ENCODE peak calls at places on chromosomes 4 and X, in nine cellular contexts. V is SK-N-SH, Q is heart left ventricle, W is PC-3, Y is tibial nerve, T is small intestine, M is Karpas-422, G is transverse colon, I is thoracic aorta. E is an unnamed sample. For H3K4me1, the result is how much of the 10 kb centered on the place peaks cover.

GRCh38 chrX:44967221-44967620 is 94.2 kb downstream of the KDM6A start:
- DNase-seq in V (no peak), Q (no peak), W (peak), Y (no peak), T (no peak), M (no peak), G (no peak), I (no peak), E (no peak)

GRCh38 chr4:5905714-5906113 is 12.8 kb upstream of the CRMP1 start:
- DNase-seq in V (no peak), Q (no peak), W (no peak), Y (no peak), T (no peak), M (no peak), G (no peak), I (no peak), E (no peak)

GRCh38 chr4:37538931-37539330 is 147.2 kb downstream of the RELL1 start:
- DNase-seq in V (no peak), Q (no peak), W (no peak), Y (no peak), T (no peak), M (no peak), G (no peak), I (no peak), E (no peak)

GRCh38 chr4:23835814-23836478 is 53.9 kb downstream of the PPARGC1A start:
- DNase-seq in V (no peak), Q (no peak), W (no peak), Y (no peak), T (peak), M (no peak), G (no peak), I (no peak), E (no peak)

GRCh38 chr4:56183344-56183959 is 203.8 kb downstream of the AASDH start:
- DNase-seq in V (no peak), Q (no peak), W (no peak), Y (no peak), T (no peak), M (peak), G (no peak), I (no peak), E (no peak)

GRCh38 chr4:4457803-4458550 is 71.1 kb downstream of the NSG1 start:
- DNase-seq in V (no peak), Q (no peak), W (no peak), Y (no peak), T (no peak), M (no peak), G (no peak), I (no peak), E (no peak)

GRCh38 chr4:157072002-157072401 is 3.9 kb upstream of the GLRB start:
- DNase-seq in V (no peak), Q (no peak), W (peak), Y (no peak), T (no peak), M (no peak), G (no peak), I (no peak), E (no peak)

GRCh38 chr4:7110546-7110945 is 42.7 kb upstream of the GRPEL1 start:
- DNase-seq in V (peak), Q (no peak), W (no peak), Y (no peak), T (no peak), M (no peak), G (no peak), I (no peak), E (no peak)

GRCh38 chrX:10395179-10395578 is 225.2 kb downstream of the MID1 start:
- DNase-seq in V (no peak), Q (no peak), W (no peak), Y (no peak), T (no peak), M (no peak), G (no peak), I (no peak), E (no peak)

GRCh38 chr4:140595065-140595464 is 26.3 kb upstream of the UCP1 start:
- DNase-seq in V (no peak), Q (no peak), W (peak), Y (no peak), T (peak), M (peak), G (peak), I (no peak), E (no peak)

GRCh38 chr4:8465615-8466611 is 25.3 kb downstream of the TRMT44 start:
- DNase-seq in V (no peak), Q (no peak), W (no peak), Y (no peak), T (no peak), M (no peak), G (no peak), I (no peak), E (no peak)

GRCh38 chrX:1398431-1399340 is 6.8 kb upstream of the SLC25A6 start:
- DNase-seq in V (peak), Q (peak), W (no peak), Y (no peak), T (no peak), M (no peak), G (no peak), I (no peak), E (no peak)

GRCh38 chr4:23333946-23334878 is 555.6 kb downstream of the PPARGC1A start:
- DNase-seq in V (no peak), Q (no peak), W (peak), Y (peak), T (peak), M (peak), G (no peak), I (no peak), E (peak)

GRCh38 chr4:89797117-89797516 is 39.8 kb downstream of the SNCA start:
- DNase-seq in V (no peak), Q (no peak), W (peak), Y (no peak), T (no peak), M (no peak), G (no peak), I (no peak), E (no peak)

GRCh38 chr4:124499266-124499665 is 213.3 kb downstream of the ANKRD50 start:
- DNase-seq in V (no peak), Q (no peak), W (no peak), Y (no peak), T (no peak), M (no peak), G (no peak), I (no peak), E (no peak)

GRCh38 chr4:94642561-94642866 is 115.2 kb upstream of the BMPR1B start:
- DNase-seq in V (no peak), Q (no peak), W (no peak), Y (no peak), T (no peak), M (no peak), G (no peak), I (no peak), E (no peak)

GRCh38 chr4:186536285-186536684 is 19.1 kb downstream of the MTNR1A start:
- DNase-seq in V (no peak), Q (no peak), W (peak), Y (no peak), T (peak), M (no peak), G (no peak), I (no peak), E (no peak)

GRCh38 chr4:88696620-88697019 is 1.0 kb downstream of the NAP1L5 start:
- DNase-seq in V (no peak), Q (no peak), W (no peak), Y (no peak), T (no peak), M (no peak), G (no peak), I (no peak), E (no peak)

GRCh38 chr4:72312032-72312650 is 256.9 kb downstream of the ADAMTS3 start:
- DNase-seq in V (no peak), Q (peak), W (peak), Y (peak), T (peak), M (no peak), G (peak), I (peak), E (no peak)

GRCh38 chr4:23614284-23614892 is 275.5 kb downstream of the PPARGC1A start:
- DNase-seq in V (peak), Q (no peak), W (peak), Y (no peak), T (peak), M (peak), G (no peak), I (no peak), E (no peak)

GRCh38 chr4:39814403-39815185 is 116.7 kb downstream of the UBE2K start:
- DNase-seq in V (peak), Q (no peak), W (no peak), Y (no peak), T (no peak), M (no peak), G (no peak), I (no peak), E (no peak)

GRCh38 chr4:144710526-144710912 is 64.6 kb downstream of the HHIP start:
- DNase-seq in V (no peak), Q (no peak), W (no peak), Y (no peak), T (no peak), M (no peak), G (no peak), I (no peak), E (no peak)

GRCh38 chr4:145234086-145234694 is 53.8 kb upstream of the OTUD4 start:
- DNase-seq in V (peak), Q (no peak), W (peak), Y (peak), T (peak), M (peak), G (peak), I (no peak), E (peak)

GRCh38 chr4:6343950-6344408 is 74.3 kb downstream of the WFS1 start:
- DNase-seq in V (no peak), Q (no peak), W (peak), Y (no peak), T (peak), M (peak), G (no peak), I (no peak), E (no peak)

GRCh38 chr4:151276787-151277557 is at the start of gene PRSS48:
- DNase-seq in V (peak), Q (peak), W (peak), Y (peak), T (peak), M (peak), G (peak), I (no peak), E (peak)

GRCh38 chrX:86066998-86067397 is 19.6 kb upstream of the CHM start:
- DNase-seq in V (peak), Q (no peak), W (peak), Y (no peak), T (no peak), M (peak), G (no peak), I (no peak), E (no peak)

GRCh38 chr4:138188406-138189084 is 53.6 kb downstream of the SLC7A11 start:
- DNase-seq in V (no peak), Q (no peak), W (no peak), Y (no peak), T (no peak), M (no peak), G (no peak), I (no peak), E (no peak)

GRCh38 chr4:142922720-142923119 is 76.6 kb upstream of the INPP4B start:
- DNase-seq in V (no peak), Q (no peak), W (no peak), Y (no peak), T (no peak), M (no peak), G (no peak), I (no peak), E (no peak)

GRCh38 chr4:76856183-76856969 is 41.6 kb downstream of the SOWAHB start:
- DNase-seq in V (no peak), Q (no peak), W (peak), Y (no peak), T (peak), M (no peak), G (peak), I (no peak), E (no peak)

GRCh38 chr4:147526272-147526654 is 45.4 kb downstream of the EDNRA start:
- DNase-seq in V (no peak), Q (peak), W (peak), Y (no peak), T (no peak), M (no peak), G (no peak), I (no peak), E (no peak)

GRCh38 chr4:173041482-173041881 is 127.1 kb upstream of the GALNT7 start:
- DNase-seq in V (no peak), Q (no peak), W (no peak), Y (no peak), T (no peak), M (no peak), G (no peak), I (no peak), E (no peak)

GRCh38 chr4:173037242-173037641 is 131.4 kb upstream of the GALNT7 start:
- DNase-seq in V (no peak), Q (no peak), W (no peak), Y (no peak), T (no peak), M (no peak), G (no peak), I (no peak), E (no peak)

GRCh38 chr4:173040200-173040599 is 128.4 kb upstream of the GALNT7 start:
- DNase-seq in V (no peak), Q (no peak), W (peak), Y (peak), T (peak), M (no peak), G (no peak), I (no peak), E (no peak)

GRCh38 chr4:173038192-173038896 is 130.3 kb upstream of the GALNT7 start:
- DNase-seq in V (no peak), Q (no peak), W (peak), Y (no peak), T (peak), M (no peak), G (no peak), I (no peak), E (no peak)

DNA sequence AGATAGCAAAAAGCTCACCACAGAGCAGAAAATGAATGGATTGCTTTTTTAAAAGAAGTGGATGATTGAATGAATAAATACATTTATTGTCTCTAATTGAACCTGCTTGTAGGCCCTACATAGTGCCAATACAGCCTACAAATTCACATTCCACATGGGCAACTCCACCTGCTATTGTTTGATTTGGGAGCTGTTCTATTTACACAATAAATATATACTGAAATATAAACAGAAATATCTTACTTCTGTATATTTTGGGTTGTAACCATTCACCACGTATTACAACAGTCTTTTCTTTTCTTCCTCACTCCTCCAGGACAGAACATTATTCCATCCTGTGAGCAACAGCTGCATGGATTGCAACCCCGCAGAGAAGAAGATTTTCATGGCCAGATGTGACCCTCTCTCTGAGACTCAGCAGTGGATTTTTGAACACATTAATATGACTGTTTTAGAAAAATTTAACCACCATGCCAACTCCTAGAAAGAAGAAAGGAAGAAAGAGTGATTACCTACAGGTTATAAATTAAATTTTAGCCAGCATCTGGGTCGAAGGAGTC is 128.9 kb upstream of the GALNT7 start:
- DNase-seq in V (no peak), Q (no peak), W (peak), Y (no peak), T (peak), M (no peak), G (no peak), I (no peak), E (no peak)
- H3K27ac ChIP-seq in V (no peak), Q (peak), W (peak), Y (no peak), T (no peak), M (no peak), G (peak), I (no peak), E (no peak)

DNA sequence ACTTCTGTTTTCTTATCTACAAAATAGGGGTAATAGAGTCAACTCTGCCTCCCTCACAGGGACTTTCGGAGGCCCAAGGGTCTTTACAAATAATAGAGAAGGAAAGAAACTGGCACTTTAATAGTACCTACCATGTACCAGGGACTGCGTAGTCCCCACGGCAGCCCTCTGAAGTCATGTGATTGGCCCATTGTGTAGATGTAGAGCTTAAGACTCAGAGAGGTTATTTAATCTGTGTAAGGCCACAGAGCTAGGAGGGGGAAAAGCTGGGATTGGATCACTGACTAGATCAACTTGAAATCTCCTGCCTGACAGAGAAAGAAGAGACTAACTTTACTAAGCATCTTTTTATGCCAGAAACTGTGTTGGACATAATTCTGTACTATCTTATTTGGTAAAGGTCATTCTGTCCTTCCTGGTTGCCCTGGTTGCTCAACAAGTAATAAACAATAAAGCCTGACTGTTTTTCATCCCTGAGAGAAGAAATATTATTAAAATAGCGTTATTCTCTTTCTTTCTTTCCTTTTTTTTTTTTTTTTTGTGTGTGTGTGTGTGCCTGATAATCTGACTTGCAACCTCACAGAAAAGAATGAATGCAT is 59.7 kb downstream of the NFKB1 start:
- DNase-seq in V (no peak), Q (no peak), W (no peak), Y (no peak), T (no peak), M (no peak), G (no peak), I (no peak), E (no peak)
- H3K4me1 ChIP-seq in V (under half), Q (under half), W (under half), Y (under half), T (under half), M (under half), G (under half), I (under half), E (half or more)

GRCh38 chr4:67678612-67679011 is 22.3 kb downstream of the UBA6 start:
- DNase-seq in V (no peak), Q (no peak), W (no peak), Y (no peak), T (no peak), M (no peak), G (no peak), I (no peak), E (no peak)
- H3K27ac ChIP-seq in V (no peak), Q (no peak), W (no peak), Y (no peak), T (no peak), M (no peak), G (no peak), I (no peak), E (no peak)

GRCh38 chr4:2818351-2818939 is 25.2 kb upstream of the ADD1 start:
- DNase-seq in V (peak), Q (no peak), W (no peak), Y (no peak), T (no peak), M (no peak), G (no peak), I (no peak), E (no peak)

GRCh38 chr4:2822461-2823300 is 21.0 kb upstream of the ADD1 start:
- DNase-seq in V (no peak), Q (peak), W (no peak), Y (no peak), T (no peak), M (no peak), G (no peak), I (no peak), E (no peak)

GRCh38 chr4:2817701-2818350 is 24.9 kb downstream of the SH3BP2 start:
- DNase-seq in V (peak), Q (no peak), W (peak), Y (no peak), T (peak), M (peak), G (peak), I (no peak), E (no peak)

GRCh38 chr4:2819244-2820215 is 24.1 kb upstream of the ADD1 start:
- DNase-seq in V (no peak), Q (no peak), W (no peak), Y (no peak), T (no peak), M (no peak), G (no peak), I (no peak), E (no peak)

GRCh38 chr4:2820216-2820982 is 23.2 kb upstream of the ADD1 start:
- DNase-seq in V (no peak), Q (no peak), W (no peak), Y (no peak), T (no peak), M (no peak), G (peak), I (no peak), E (no peak)
- H3K4me1 ChIP-seq in V (under half), Q (under half), W (under half), Y (under half), T (under half), M (under half), G (under half), I (under half), E (under half)

GRCh38 chrX:134936542-134936941 is 54.2 kb upstream of the SMIM10 start:
- DNase-seq in V (no peak), Q (no peak), W (peak), Y (no peak), T (no peak), M (no peak), G (no peak), I (no peak), E (no peak)

GRCh38 chrX:134935286-134935685 is 55.5 kb upstream of the SMIM10 start:
- DNase-seq in V (no peak), Q (no peak), W (no peak), Y (no peak), T (no peak), M (no peak), G (no peak), I (no peak), E (no peak)

GRCh38 chrX:134933248-134933647 is 57.5 kb upstream of the SMIM10 start:
- DNase-seq in V (no peak), Q (no peak), W (no peak), Y (no peak), T (no peak), M (no peak), G (no peak), I (no peak), E (no peak)

GRCh38 chrX:134933911-134934310 is 56.9 kb upstream of the SMIM10 start:
- DNase-seq in V (no peak), Q (peak), W (no peak), Y (no peak), T (no peak), M (no peak), G (no peak), I (no peak), E (no peak)

DNA sequence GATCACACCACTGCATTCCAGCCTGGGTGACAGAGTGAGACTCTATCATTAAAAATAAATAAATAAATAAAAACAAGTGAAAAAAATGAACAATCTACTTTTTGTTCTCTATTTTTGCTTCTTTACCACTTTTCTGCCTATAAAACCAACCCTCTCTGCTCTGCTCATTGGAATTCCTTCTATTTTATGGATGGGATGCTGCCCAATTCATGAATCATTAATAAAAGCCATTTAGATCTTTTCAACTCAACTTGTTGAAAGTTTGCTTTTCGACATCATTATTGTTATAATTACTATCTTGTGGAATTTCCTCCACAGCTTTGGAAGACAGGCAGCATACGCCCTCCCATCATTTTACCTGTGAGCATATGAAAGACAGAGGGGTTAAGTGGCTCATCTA is 52.1 kb upstream of the SMIM10 start:
- DNase-seq in V (no peak), Q (no peak), W (no peak), Y (no peak), T (no peak), M (no peak), G (no peak), I (no peak), E (no peak)
- H3K27ac ChIP-seq in V (no peak), Q (no peak), W (no peak), Y (no peak), T (no peak), M (no peak), G (no peak), I (no peak), E (no peak)

DNA sequence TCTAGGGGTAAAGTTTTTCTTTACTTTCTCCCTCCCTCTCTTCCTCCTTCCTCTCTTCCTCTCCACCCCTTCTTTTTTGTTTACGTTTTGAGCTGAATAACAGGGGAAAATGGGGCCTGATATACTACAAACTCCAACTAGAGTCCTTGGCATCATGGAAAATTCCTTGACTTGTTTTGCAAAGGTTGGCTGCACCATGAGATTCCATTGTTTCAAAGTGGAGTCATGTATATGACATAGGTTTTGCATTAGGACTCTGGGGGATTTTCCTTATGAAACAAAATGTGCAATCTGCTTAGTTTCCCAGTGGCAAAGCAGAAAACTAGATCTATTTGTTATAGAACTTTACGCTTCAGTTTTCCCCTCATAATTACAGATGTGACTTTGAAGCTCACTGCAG is 233.5 kb upstream of the PGRMC2 start:
- DNase-seq in V (no peak), Q (no peak), W (no peak), Y (no peak), T (no peak), M (no peak), G (no peak), I (no peak), E (no peak)
- H3K4me1 ChIP-seq in V (under half), Q (under half), W (half or more), Y (under half), T (under half), M (half or more), G (under half), I (half or more), E (under half)